ENCODE peak calls at places on chromosome 16, in four cellular contexts. H is fibroblast of the conjunctiva, F is NCI-H2171, A is sciatic nerve. O is an unnamed sample.

GRCh38 chr16:89174055-89174827 is 2.7 kb downstream of the CDH15 start:
- DNase-seq in A (no peak), H (no peak), F (no peak), O (no peak)

GRCh38 chr16:53129281-53130192 is 74.7 kb downstream of the CHD9 start:
- DNase-seq in A (no peak), H (no peak), F (peak), O (no peak)

GRCh38 chr16:89720520-89720858 is 209 bp downstream of the VPS9D1 start:
- DNase-seq in H (no peak), F (no peak), A (no peak), O (no peak)

GRCh38 chr16:67942200-67942509 is 1.8 kb downstream of the LCAT start:
- DNase-seq in F (no peak), A (no peak), H (no peak), O (no peak)

GRCh38 chr16:2333772-2334379 is 6.7 kb downstream of the ABCA3 start:
- DNase-seq in H (no peak), A (no peak), F (no peak), O (peak)

GRCh38 chr16:17831330-17831729 is 360.6 kb upstream of the XYLT1 start:
- DNase-seq in F (no peak), H (no peak), A (no peak), O (no peak)

GRCh38 chr16:69520800-69521602 is 44.8 kb upstream of the NFAT5 start:
- DNase-seq in H (peak), A (no peak), F (no peak), O (no peak)

GRCh38 chr16:3012246-3012645 is 477 bp upstream of the CLDN9 start:
- DNase-seq in A (no peak), H (no peak), F (peak), O (no peak)

GRCh38 chr16:71288570-71288889 is 672 bp downstream of the CMTR2 start:
- DNase-seq in F (no peak), H (no peak), A (no peak), O (no peak)

GRCh38 chr16:51773051-51773450 is 622.0 kb upstream of the SALL1 start:
- DNase-seq in A (no peak), F (no peak), H (no peak), O (no peak)

GRCh38 chr16:57194512-57194911 is 8.4 kb downstream of the RSPRY1 start:
- DNase-seq in A (no peak), F (no peak), H (peak), O (no peak)

GRCh38 chr16:87324411-87325275 is 7.5 kb upstream of the C16orf95 start:
- DNase-seq in H (no peak), A (no peak), F (peak), O (no peak)

GRCh38 chr16:47143677-47144558 is at the start of gene NETO2:
- DNase-seq in H (no peak), F (peak), A (peak), O (no peak)

GRCh38 chr16:10895053-10895946 is 18.3 kb downstream of the CIITA start:
- DNase-seq in A (peak), F (no peak), H (no peak), O (no peak)

GRCh38 chr16:52469775-52470174 is 77.2 kb downstream of the TOX3 start:
- DNase-seq in F (no peak), A (no peak), H (no peak), O (no peak)

GRCh38 chr16:10920726-10921427 is 21.4 kb downstream of the DEXI start:
- DNase-seq in F (no peak), H (no peak), A (no peak), O (no peak)

GRCh38 chr16:31130899-31131298 is 4.6 kb downstream of the PRSS8 start:
- DNase-seq in F (no peak), H (no peak), A (no peak), O (no peak)

GRCh38 chr16:88437367-88437964 is 15.6 kb upstream of the ZFPM1 start:
- DNase-seq in A (peak), F (peak), H (no peak), O (no peak)

GRCh38 chr16:1708768-1709180 is 2.8 kb downstream of the MAPK8IP3 start:
- DNase-seq in F (peak), H (no peak), A (no peak), O (no peak)

GRCh38 chr16:3188925-3189825 is 1.2 kb downstream of the OR1F1 start:
- DNase-seq in F (peak), H (peak), A (no peak), O (no peak)

GRCh38 chr16:90046971-90047713 is 27.9 kb upstream of the DBNDD1 start:
- DNase-seq in F (no peak), A (peak), H (peak), O (no peak)

GRCh38 chr16:48117217-48118105 is 38.3 kb downstream of the ABCC12 start:
- DNase-seq in H (peak), A (peak), F (no peak), O (no peak)

GRCh38 chr16:54654429-54654828 is 276.2 kb upstream of the IRX5 start:
- DNase-seq in H (no peak), A (no peak), F (no peak), O (no peak)

GRCh38 chr16:73365010-73365409 is 317.1 kb upstream of the ZFHX3 start:
- DNase-seq in H (no peak), A (no peak), F (peak), O (no peak)

GRCh38 chr16:87086156-87086555 is 231.0 kb downstream of the C16orf95 start:
- DNase-seq in A (no peak), H (peak), F (no peak), O (no peak)

GRCh38 chr16:11171757-11172299 is 84.2 kb downstream of the SOCS1 start:
- DNase-seq in H (no peak), F (no peak), A (no peak), O (no peak)

GRCh38 chr16:61823326-61823725 is 212.9 kb downstream of the CDH8 start:
- DNase-seq in F (no peak), A (no peak), H (no peak), O (no peak)

GRCh38 chr16:19316846-19317245 is 31.3 kb downstream of the CLEC19A start:
- DNase-seq in F (no peak), A (no peak), H (no peak), O (no peak)

GRCh38 chr16:85535352-85536072 is 77.6 kb upstream of the GSE1 start:
- DNase-seq in F (no peak), H (no peak), A (no peak), O (no peak)

O was measured in mesenteric fat pad.